ENCODE peak calls at places on chromosome 1, in five cellular contexts. X, C, R, G and M are unnamed samples.

GRCh38 chr1:203322480-203323179 is 17.3 kb downstream of the BTG2 start:
- DNase-seq in G (no peak), R (no peak), C (no peak), X (no peak), M (no peak)

GRCh38 chr1:98045211-98046030 is 124.6 kb upstream of the DPYD start:
- DNase-seq in C (no peak), G (peak; percentile 78), R (peak; percentile 66), X (no peak), M (peak; percentile 62)

GRCh38 chr1:63548303-63548702 is 25.0 kb downstream of the EFCAB7 start:
- DNase-seq in G (no peak), C (no peak), R (no peak), X (no peak), M (no peak)

GRCh38 chr1:209652873-209653401 is 712 bp upstream of the LAMB3 start:
- DNase-seq in C (no peak), G (peak; percentile 79), X (peak; percentile 93), R (peak; percentile 96), M (peak; percentile 86)

GRCh38 chr1:178551940-178552339 is 39.0 kb downstream of the TEX35 start:
- DNase-seq in G (no peak), X (no peak), C (no peak), R (no peak), M (no peak)

GRCh38 chr1:223298706-223299105 is 65.3 kb downstream of the SUSD4 start:
- DNase-seq in C (no peak), G (peak; percentile 59), X (no peak), R (no peak), M (peak; percentile 2)

GRCh38 chr1:91545506-91546300 is 45.1 kb downstream of the CDC7 start:
- DNase-seq in C (no peak), X (no peak), G (no peak), R (no peak), M (no peak)

GRCh38 chr1:75257424-75257823 is 123.2 kb downstream of the LHX8 start:
- DNase-seq in R (peak; percentile 83), C (no peak), X (no peak), G (no peak), M (no peak)

GRCh38 chr1:54291276-54292014 is 91.5 kb downstream of the MRPL37 start:
- DNase-seq in G (no peak), R (no peak), C (no peak), X (no peak), M (no peak)

GRCh38 chr1:1206376-1207253 is at the start of gene TNFRSF18:
- DNase-seq in C (no peak), R (peak; percentile 89), X (no peak), G (peak; percentile 17), M (peak; percentile 11)
- TF ChIP-seq CTCF in C (no peak), R (peak; percentile 62), X (no peak), G (no peak), M (no peak)

DNA sequence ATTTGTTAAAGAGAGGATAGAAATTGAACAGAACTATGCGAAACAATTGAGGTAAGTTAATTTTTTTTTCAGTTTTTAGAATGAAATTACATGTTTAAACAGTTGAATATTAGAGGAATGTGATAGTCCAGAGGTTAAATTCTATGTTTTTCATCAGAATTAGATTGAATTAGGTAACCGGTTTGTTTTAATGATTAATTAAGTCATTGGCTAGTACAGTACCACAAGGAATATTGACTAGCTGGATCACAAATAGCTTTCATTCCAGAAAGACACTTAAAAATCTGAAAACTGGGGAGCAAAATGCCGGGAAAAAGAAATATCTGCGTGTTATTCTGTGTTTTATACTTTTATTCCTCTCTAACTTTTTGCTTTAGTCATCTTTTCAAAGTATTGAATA is 51.6 kb downstream of the FNBP1L start:
- DNase-seq in C (no peak), X (no peak), G (no peak), R (no peak), M (no peak)
- TF ChIP-seq CTCF in C (no peak), X (no peak), G (no peak), R (no peak), M (no peak)

GRCh38 chr1:11131816-11132215 is 32.1 kb upstream of the EXOSC10 start:
- DNase-seq in X (no peak), C (no peak), G (no peak), R (no peak), M (no peak)
- TF ChIP-seq CTCF in X (no peak), C (no peak), G (no peak), R (no peak), M (no peak)

GRCh38 chr1:33161061-33161681 is 20.7 kb downstream of the TRIM62 start:
- DNase-seq in X (no peak), G (peak; percentile 67), R (no peak), C (no peak), M (peak; percentile 95)
- TF ChIP-seq CTCF in X (no peak), G (no peak), R (no peak), C (no peak), M (no peak)